ENCODE peak calls at places on chromosome 10, in four cellular contexts. One of them, this sample, is unnamed.
A peak's percentile ranks its signal among the peaks of the same experiment; 100 is the strongest.

GRCh38 chr10:34319197-34319846 is 495.8 kb downstream of the PARD3 start:
- DNase-seq in brain microvascular endothelial cell: peak; percentile 85
- DNase-seq in HAP-1: peak; percentile 58
- DNase-seq in AG04450: peak; percentile 90
- DNase-seq in this sample: no peak

GRCh38 chr10:98394855-98395440 is 20.0 kb downstream of the PYROXD2 start:
- DNase-seq in brain microvascular endothelial cell: no peak
- DNase-seq in HAP-1: no peak
- DNase-seq in AG04450: no peak
- DNase-seq in this sample: no peak

GRCh38 chr10:11909618-11910017 is 86.5 kb downstream of the PROSER2 start:
- DNase-seq in brain microvascular endothelial cell: no peak
- DNase-seq in HAP-1: no peak
- DNase-seq in AG04450: no peak
- DNase-seq in this sample: no peak

GRCh38 chr10:72265508-72265907 is 8.2 kb upstream of the DDIT4 start:
- DNase-seq in brain microvascular endothelial cell: no peak
- DNase-seq in HAP-1: no peak
- DNase-seq in AG04450: no peak
- DNase-seq in this sample: no peak

GRCh38 chr10:2049560-2049959 is 312.2 kb upstream of the ADARB2 start:
- DNase-seq in brain microvascular endothelial cell: no peak
- DNase-seq in HAP-1: no peak
- DNase-seq in AG04450: no peak
- DNase-seq in this sample: no peak

GRCh38 chr10:130573446-130573845 is 437.3 kb downstream of the GLRX3 start:
- DNase-seq in brain microvascular endothelial cell: no peak
- DNase-seq in HAP-1: no peak
- DNase-seq in AG04450: no peak
- DNase-seq in this sample: no peak

GRCh38 chr10:43304687-43305333 is 37.9 kb upstream of the RASGEF1A start:
- DNase-seq in brain microvascular endothelial cell: peak; percentile 15
- DNase-seq in HAP-1: peak; percentile 79
- DNase-seq in AG04450: no peak
- DNase-seq in this sample: peak; percentile 33

GRCh38 chr10:72007246-72007892 is 43.2 kb downstream of the CHST3 start:
- DNase-seq in brain microvascular endothelial cell: no peak
- DNase-seq in HAP-1: no peak
- DNase-seq in AG04450: no peak
- DNase-seq in this sample: no peak

GRCh38 chr10:58642283-58642682 is 129.6 kb downstream of the BICC1 start:
- DNase-seq in brain microvascular endothelial cell: no peak
- DNase-seq in HAP-1: no peak
- DNase-seq in AG04450: no peak
- DNase-seq in this sample: no peak

GRCh38 chr10:44881639-44882038 is 29.5 kb upstream of the TMEM72 start:
- DNase-seq in brain microvascular endothelial cell: no peak
- DNase-seq in HAP-1: no peak
- DNase-seq in AG04450: no peak
- DNase-seq in this sample: no peak

GRCh38 chr10:77332256-77332655 is 305.4 kb downstream of the KCNMA1 start:
- DNase-seq in brain microvascular endothelial cell: no peak
- DNase-seq in HAP-1: no peak
- DNase-seq in AG04450: no peak
- DNase-seq in this sample: no peak

GRCh38 chr10:50421026-50421719 is 169.9 kb upstream of the ASAH2 start:
- DNase-seq in brain microvascular endothelial cell: peak; percentile 20
- DNase-seq in HAP-1: peak; percentile 63
- DNase-seq in AG04450: no peak
- DNase-seq in this sample: no peak

GRCh38 chr10:132891994-132892393 is 50.4 kb downstream of the CFAP46 start:
- DNase-seq in brain microvascular endothelial cell: no peak
- DNase-seq in HAP-1: peak; percentile 3
- DNase-seq in AG04450: peak; percentile 3
- DNase-seq in this sample: no peak

GRCh38 chr10:84076047-84076388 is 63.3 kb upstream of the GHITM start:
- DNase-seq in brain microvascular endothelial cell: peak; percentile 28
- DNase-seq in HAP-1: no peak
- DNase-seq in AG04450: peak; percentile 36
- DNase-seq in this sample: no peak

GRCh38 chr10:129955591-129956284 is 8.3 kb downstream of the EBF3 start:
- DNase-seq in brain microvascular endothelial cell: no peak
- DNase-seq in HAP-1: no peak
- DNase-seq in AG04450: no peak
- DNase-seq in this sample: no peak

GRCh38 chr10:118583611-118584010 is 11.8 kb downstream of the PRLHR start:
- DNase-seq in brain microvascular endothelial cell: no peak
- DNase-seq in HAP-1: no peak
- DNase-seq in AG04450: no peak
- DNase-seq in this sample: no peak

GRCh38 chr10:26909753-26910152 is 49.0 kb upstream of the ABI1 start:
- DNase-seq in brain microvascular endothelial cell: no peak
- DNase-seq in HAP-1: no peak
- DNase-seq in AG04450: no peak
- DNase-seq in this sample: no peak

GRCh38 chr10:104325436-104326430 is 12.5 kb downstream of the ITPRIP start:
- DNase-seq in brain microvascular endothelial cell: no peak
- DNase-seq in HAP-1: no peak
- DNase-seq in AG04450: no peak
- DNase-seq in this sample: peak; percentile 38

GRCh38 chr10:86775056-86775858 is 18.8 kb downstream of the BMPR1A start:
- DNase-seq in brain microvascular endothelial cell: peak; percentile 60
- DNase-seq in HAP-1: no peak
- DNase-seq in AG04450: no peak
- DNase-seq in this sample: no peak

GRCh38 chr10:13105184-13105583 is 5.2 kb downstream of the OPTN start:
- DNase-seq in brain microvascular endothelial cell: no peak
- DNase-seq in HAP-1: no peak
- DNase-seq in AG04450: no peak
- DNase-seq in this sample: no peak

GRCh38 chr10:29588640-29589421 is 45.9 kb downstream of the SVIL start:
- DNase-seq in brain microvascular endothelial cell: peak; percentile 35
- DNase-seq in HAP-1: no peak
- DNase-seq in AG04450: no peak
- DNase-seq in this sample: peak; percentile 66

GRCh38 chr10:69451784-69452251 is 553 bp downstream of the TSPAN15 start:
- DNase-seq in brain microvascular endothelial cell: no peak
- DNase-seq in HAP-1: peak; percentile 54
- DNase-seq in AG04450: no peak
- DNase-seq in this sample: no peak

GRCh38 chr10:35706959-35707358 is 64.9 kb upstream of the FZD8 start:
- DNase-seq in brain microvascular endothelial cell: no peak
- DNase-seq in HAP-1: no peak
- DNase-seq in AG04450: no peak
- DNase-seq in this sample: no peak

GRCh38 chr10:76902949-76903348 is 734.7 kb downstream of the KCNMA1 start:
- DNase-seq in brain microvascular endothelial cell: no peak
- DNase-seq in HAP-1: peak; percentile 69
- DNase-seq in AG04450: no peak
- DNase-seq in this sample: no peak

GRCh38 chr10:55237462-55237861 is 436.4 kb upstream of the PCDH15 start:
- DNase-seq in brain microvascular endothelial cell: no peak
- DNase-seq in HAP-1: no peak
- DNase-seq in AG04450: no peak
- DNase-seq in this sample: no peak

GRCh38 chr10:44913312-44914079 is 2.4 kb downstream of the TMEM72 start:
- DNase-seq in brain microvascular endothelial cell: no peak
- DNase-seq in HAP-1: no peak
- DNase-seq in AG04450: no peak
- DNase-seq in this sample: no peak

DNA sequence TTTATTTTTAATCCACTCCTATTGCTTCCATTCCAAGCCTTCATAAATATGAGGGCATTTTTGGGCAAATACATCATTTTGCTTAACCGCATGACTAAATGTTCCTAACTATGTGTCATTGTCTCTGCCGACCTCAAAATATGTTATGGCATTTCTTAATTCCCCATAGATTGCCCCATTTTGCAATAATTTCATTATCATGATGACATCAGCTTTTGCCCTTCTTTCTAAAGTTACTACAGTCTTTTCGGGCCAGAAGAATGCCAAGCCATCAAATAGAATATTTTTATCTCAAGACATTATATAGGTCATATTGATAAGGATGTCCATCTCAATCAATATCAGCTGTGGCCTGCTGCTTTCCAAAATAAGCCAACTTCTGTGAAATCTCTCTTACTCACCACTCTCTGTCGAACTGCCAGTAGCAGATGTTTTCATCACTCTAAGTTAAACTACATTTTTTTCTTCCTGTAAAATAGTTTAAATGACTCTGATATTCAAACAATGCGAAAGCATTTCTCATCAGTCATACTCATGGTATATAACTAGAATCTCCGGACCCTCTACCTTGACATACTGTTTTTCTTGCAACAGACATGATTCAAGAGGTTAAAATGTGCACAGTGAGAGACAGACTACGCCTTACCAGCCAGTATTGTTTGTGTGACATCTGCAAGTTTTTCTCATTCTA is 1254.6 kb upstream of the CELF2 start:
- DNase-seq in brain microvascular endothelial cell: peak; percentile 91
- DNase-seq in HAP-1: no peak
- DNase-seq in AG04450: peak; percentile 52
- DNase-seq in this sample: no peak
- H3K27me3 ChIP-seq in brain microvascular endothelial cell: no peaks in the 10 kb centered on the region
- H3K27me3 ChIP-seq in HAP-1: no peaks in the 10 kb centered on the region
- H3K27me3 ChIP-seq in AG04450: no peaks in the 10 kb centered on the region
- H3K27me3 ChIP-seq in this sample: no peaks in the 10 kb centered on the region

GRCh38 chr10:122326385-122326784 is 48.1 kb upstream of the PLEKHA1 start:
- DNase-seq in brain microvascular endothelial cell: no peak
- DNase-seq in HAP-1: no peak
- DNase-seq in AG04450: no peak
- DNase-seq in this sample: no peak
- H3K27me3 ChIP-seq in brain microvascular endothelial cell: no peaks in the 10 kb centered on the region
- H3K27me3 ChIP-seq in HAP-1: no peaks in the 10 kb centered on the region
- H3K27me3 ChIP-seq in AG04450: peaks cover 13% of the 10 kb centered on the region
- H3K27me3 ChIP-seq in this sample: no peaks in the 10 kb centered on the region

GRCh38 chr10:22655312-22655973 is 58.9 kb downstream of the PIP4K2A start:
- DNase-seq in brain microvascular endothelial cell: peak; percentile 64
- DNase-seq in HAP-1: no peak
- DNase-seq in AG04450: peak; percentile 68
- DNase-seq in this sample: no peak
- H3K27me3 ChIP-seq in brain microvascular endothelial cell: no peaks in the 10 kb centered on the region
- H3K27me3 ChIP-seq in HAP-1: no peaks in the 10 kb centered on the region
- H3K27me3 ChIP-seq in AG04450: no peaks in the 10 kb centered on the region
- H3K27me3 ChIP-seq in this sample: no peaks in the 10 kb centered on the region

GRCh38 chr10:70915806-70916205 is 27.4 kb upstream of the PCBD1 start:
- DNase-seq in brain microvascular endothelial cell: no peak
- DNase-seq in HAP-1: no peak
- DNase-seq in AG04450: no peak
- DNase-seq in this sample: no peak
- H3K27me3 ChIP-seq in brain microvascular endothelial cell: peaks cover 18% of the 10 kb centered on the region
- H3K27me3 ChIP-seq in HAP-1: peaks cover 10% of the 10 kb centered on the region
- H3K27me3 ChIP-seq in AG04450: peaks cover 45% of the 10 kb centered on the region
- H3K27me3 ChIP-seq in this sample: no peaks in the 10 kb centered on the region

GRCh38 chr10:62268399-62269076 is at the start of gene RTKN2:
- DNase-seq in brain microvascular endothelial cell: peak; percentile 65
- DNase-seq in HAP-1: peak; percentile 94
- DNase-seq in AG04450: peak; percentile 54
- DNase-seq in this sample: peak; percentile 48
- H3K27me3 ChIP-seq in brain microvascular endothelial cell: no peaks in the 10 kb centered on the region
- H3K27me3 ChIP-seq in HAP-1: peaks cover 11% of the 10 kb centered on the region
- H3K27me3 ChIP-seq in AG04450: no peaks in the 10 kb centered on the region
- H3K27me3 ChIP-seq in this sample: peaks cover 15% of the 10 kb centered on the region

GRCh38 chr10:99522078-99522479 is 10.7 kb upstream of the NKX2-3 start:
- DNase-seq in brain microvascular endothelial cell: no peak
- DNase-seq in HAP-1: no peak
- DNase-seq in AG04450: no peak
- DNase-seq in this sample: no peak
- H3K27me3 ChIP-seq in brain microvascular endothelial cell: peaks cover 79% of the 10 kb centered on the region
- H3K27me3 ChIP-seq in HAP-1: no peaks in the 10 kb centered on the region
- H3K27me3 ChIP-seq in AG04450: peaks cover 92% of the 10 kb centered on the region
- H3K27me3 ChIP-seq in this sample: peaks cover 85% of the 10 kb centered on the region

GRCh38 chr10:100859204-100859763 is 53.5 kb upstream of the SLF2 start:
- DNase-seq in brain microvascular endothelial cell: no peak
- DNase-seq in HAP-1: no peak
- DNase-seq in AG04450: no peak
- DNase-seq in this sample: no peak
- H3K27me3 ChIP-seq in brain microvascular endothelial cell: peaks cover 16% of the 10 kb centered on the region
- H3K27me3 ChIP-seq in HAP-1: peaks cover 43% of the 10 kb centered on the region
- H3K27me3 ChIP-seq in AG04450: peaks cover 44% of the 10 kb centered on the region
- H3K27me3 ChIP-seq in this sample: peaks cover 15% of the 10 kb centered on the region